ENCODE peak calls at places on chromosomes 12 and 14, in six cellular contexts. Y, K, L, D, T and R are unnamed samples.

GRCh38 chr12:129868566-129868965 is 35.3 kb downstream of the TMEM132D start:
- DNase-seq in Y (no peak), K (no peak), L (no peak), D (no peak), T (no peak), R (no peak)

GRCh38 chr14:23123419-23123818 is 4.4 kb upstream of the CEBPE start:
- DNase-seq in Y (peak; percentile 90), K (no peak), L (peak; percentile 76), D (peak; percentile 93), T (no peak), R (peak; percentile 78)

GRCh38 chr14:74655597-74656389 is 43.8 kb upstream of the LTBP2 start:
- DNase-seq in Y (no peak), K (no peak), L (no peak), D (no peak), T (no peak), R (no peak)

GRCh38 chr12:124828264-124829007 is 35.2 kb downstream of the SCARB1 start:
- DNase-seq in Y (peak; percentile 82), K (no peak), L (no peak), D (peak; percentile 84), T (no peak), R (no peak)

GRCh38 chr14:80956105-80956504 is 684 bp downstream of the TSHR start:
- DNase-seq in Y (no peak), K (no peak), L (no peak), D (no peak), T (no peak), R (no peak)

GRCh38 chr14:105093426-105094192 is 28.4 kb upstream of the GPR132 start:
- DNase-seq in Y (peak; percentile 75), K (no peak), L (peak; percentile 87), D (peak; percentile 83), T (peak; percentile 45), R (peak; percentile 75)

GRCh38 chr12:11581179-11581755 is 68.2 kb upstream of the ETV6 start:
- DNase-seq in Y (peak; percentile 76), K (peak; percentile 13), L (peak; percentile 81), D (peak; percentile 72), T (peak; percentile 55), R (peak; percentile 18)

GRCh38 chr12:62517887-62518286 is 51.3 kb downstream of the MON2 start:
- DNase-seq in Y (no peak), K (no peak), L (no peak), D (no peak), T (no peak), R (no peak)

GRCh38 chr12:26017484-26018211 is 59.2 kb downstream of the RASSF8 start:
- DNase-seq in Y (peak; percentile 16), K (peak; percentile 67), L (peak; percentile 64), D (no peak), T (no peak), R (no peak)

GRCh38 chr12:33589609-33590114 is 150.0 kb upstream of the SYT10 start:
- DNase-seq in Y (no peak), K (no peak), L (no peak), D (no peak), T (no peak), R (no peak)

GRCh38 chr12:39935275-39935674 is 170.6 kb downstream of the SLC2A13 start:
- DNase-seq in Y (no peak), K (no peak), L (no peak), D (no peak), T (no peak), R (no peak)

GRCh38 chr14:77000340-77001235 is 27.9 kb downstream of the IRF2BPL start:
- DNase-seq in Y (no peak), K (no peak), L (peak; percentile 86), D (peak; percentile 42), T (no peak), R (peak; percentile 32)

GRCh38 chr14:20454359-20454644 is 310 bp downstream of the OSGEP start:
- DNase-seq in Y (peak; percentile 90), K (peak; percentile 59), L (no peak), D (peak; percentile 88), T (peak; percentile 68), R (no peak)

GRCh38 chr12:120283318-120283717 is 8.4 kb downstream of the RNU4-2 start:
- DNase-seq in Y (no peak), K (no peak), L (no peak), D (no peak), T (no peak), R (no peak)

GRCh38 chr14:52640137-52640536 is 55.2 kb downstream of the ERO1A start:
- DNase-seq in Y (no peak), K (no peak), L (no peak), D (no peak), T (no peak), R (no peak)

GRCh38 chr14:61346221-61346620 is 24.8 kb downstream of the PRKCH start:
- DNase-seq in Y (no peak), K (no peak), L (no peak), D (no peak), T (no peak), R (no peak)

GRCh38 chr12:121937654-121938053 is 19.3 kb downstream of the CFAP251 start:
- DNase-seq in Y (no peak), K (no peak), L (no peak), D (no peak), T (no peak), R (no peak)

GRCh38 chr12:46144433-46144832 is 124.4 kb downstream of the SLC38A1 start:
- DNase-seq in Y (no peak), K (no peak), L (no peak), D (no peak), T (no peak), R (no peak)

GRCh38 chr14:52235866-52236510 is 31.5 kb upstream of the PTGDR start:
- DNase-seq in Y (no peak), K (no peak), L (no peak), D (no peak), T (no peak), R (no peak)

GRCh38 chr12:123889848-123890535 is 82.6 kb downstream of the CCDC92 start:
- DNase-seq in Y (no peak), K (no peak), L (no peak), D (no peak), T (no peak), R (no peak)

GRCh38 chr12:96500686-96501085 is 11.3 kb downstream of the CFAP54 start:
- DNase-seq in Y (no peak), K (no peak), L (no peak), D (no peak), T (no peak), R (no peak)

GRCh38 chr12:24595652-24596235 is 353.2 kb downstream of the BCAT1 start:
- DNase-seq in Y (no peak), K (no peak), L (no peak), D (no peak), T (no peak), R (no peak)

GRCh38 chr14:84403585-84403984 is 1126.4 kb upstream of the FLRT2 start:
- DNase-seq in Y (no peak), K (no peak), L (no peak), D (peak; percentile 35), T (no peak), R (no peak)

GRCh38 chr12:53499261-53500118 is at the start of gene MAP3K12:
- DNase-seq in Y (peak; percentile 46), K (no peak), L (peak; percentile 89), D (peak; percentile 48), T (peak; percentile 46), R (peak; percentile 68)

GRCh38 chr12:53498235-53498630 is 1.0 kb downstream of the MAP3K12 start:
- DNase-seq in Y (no peak), K (no peak), L (no peak), D (no peak), T (no peak), R (no peak)

GRCh38 chr12:53495903-53496751 is 3.1 kb downstream of the MAP3K12 start:
- DNase-seq in Y (peak; percentile 31), K (no peak), L (peak; percentile 89), D (no peak), T (no peak), R (no peak)

GRCh38 chr12:53496752-53497032 is 2.6 kb downstream of the MAP3K12 start:
- DNase-seq in Y (no peak), K (no peak), L (no peak), D (no peak), T (no peak), R (no peak)

GRCh38 chr12:53497461-53497860 is 1.8 kb downstream of the MAP3K12 start:
- DNase-seq in Y (no peak), K (no peak), L (no peak), D (no peak), T (no peak), R (no peak)
- H3K4me1 ChIP-seq in Y (peaks cover 55% of the 10 kb centered on the region), K (peaks cover 44% of the 10 kb centered on the region), L (peaks cover 45% of the 10 kb centered on the region), D (peaks cover 49% of the 10 kb centered on the region), T (peaks cover 44% of the 10 kb centered on the region), R (peaks cover 69% of the 10 kb centered on the region)

GRCh38 chr12:106705971-106706370 is 68.5 kb upstream of the RIC8B start:
- DNase-seq in Y (no peak), K (no peak), L (no peak), D (no peak), T (no peak), R (no peak)

GRCh38 chr12:106712768-106713167 is 61.7 kb upstream of the RIC8B start:
- DNase-seq in Y (no peak), K (no peak), L (no peak), D (no peak), T (no peak), R (no peak)

GRCh38 chr12:106710143-106710893 is 64.2 kb upstream of the RIC8B start:
- DNase-seq in Y (no peak), K (no peak), L (no peak), D (no peak), T (no peak), R (no peak)

GRCh38 chr12:106711316-106711715 is 63.2 kb upstream of the RIC8B start:
- DNase-seq in Y (no peak), K (no peak), L (no peak), D (no peak), T (no peak), R (no peak)

DNA sequence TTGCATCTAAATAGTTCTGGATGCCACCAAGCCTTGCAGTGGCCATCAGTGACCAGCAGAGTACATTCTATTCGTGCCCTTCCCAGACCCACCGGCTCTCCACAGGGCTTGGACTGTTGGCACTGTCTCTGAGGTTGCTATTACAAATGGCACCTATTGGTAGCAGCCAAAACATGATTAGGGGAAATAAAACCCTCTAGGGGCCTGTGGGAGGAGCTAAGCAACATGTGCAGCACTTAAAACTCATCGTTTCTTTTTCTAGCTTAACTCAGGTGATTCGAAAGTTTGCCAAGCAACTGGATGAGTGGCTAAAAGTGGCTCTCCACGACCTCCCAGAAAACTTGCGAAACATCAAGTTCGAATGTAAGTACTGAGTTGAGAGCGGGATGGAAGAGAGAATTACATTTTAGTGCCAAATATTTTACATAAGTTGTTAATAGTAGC is 65.4 kb upstream of the RIC8B start:
- DNase-seq in Y (no peak), K (no peak), L (no peak), D (no peak), T (no peak), R (no peak)
- TF ChIP-seq CTCF in Y (no peak), K (no peak), L (no peak), D (no peak), T (no peak), R (no peak)

GRCh38 chr14:87457727-87458126 is 535.3 kb downstream of the GALC start:
- DNase-seq in Y (no peak), K (no peak), L (no peak), D (no peak), T (no peak), R (no peak)
- H3K4me3 ChIP-seq in Y (no peak overlapping the region), K (peak overlapping the region; percentile 16), L (peak overlapping the region; percentile 5), D (peak overlapping the region; percentile 21), T (no peak overlapping the region), R (no peak overlapping the region)

DNA sequence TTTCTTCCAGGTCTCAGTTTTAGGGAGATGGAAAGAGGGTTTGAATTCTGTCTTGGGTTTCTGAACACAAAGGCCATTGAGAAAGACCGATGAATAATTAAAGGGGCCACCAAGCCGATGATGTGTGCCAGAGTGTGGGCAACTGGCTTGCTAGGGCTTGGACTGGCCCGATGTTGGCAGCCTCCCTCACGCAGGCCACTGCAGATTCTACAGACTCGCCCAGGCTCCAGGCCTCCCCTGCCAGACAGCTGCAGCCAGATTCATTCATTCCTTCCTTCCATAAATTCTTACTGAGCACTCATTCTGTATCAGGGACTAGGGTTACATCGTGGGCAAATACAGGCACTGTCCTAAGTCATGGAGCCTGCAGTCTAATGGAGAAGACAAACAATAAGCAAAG is 34.9 kb downstream of the ACTN1 start:
- DNase-seq in Y (no peak), K (no peak), L (no peak), D (no peak), T (no peak), R (no peak)
- H3K4me1 ChIP-seq in Y (peaks cover 98% of the 10 kb centered on the region), K (peaks cover 92% of the 10 kb centered on the region), L (peaks cover 100% of the 10 kb centered on the region), D (peaks cover 85% of the 10 kb centered on the region), T (peaks cover 98% of the 10 kb centered on the region), R (peaks cover 100% of the 10 kb centered on the region)